ENCODE peak calls at places on chromosomes 6 and 20, in nine cellular contexts. T, I, K, M, N, B, W, F and H are unnamed samples.

GRCh38 chr20:49685809-49686208 is 27.9 kb downstream of the B4GALT5 start:
- DNase-seq in M (no peak), K (no peak), W (peak; percentile 75), N (no peak), F (no peak), I (no peak), B (no peak), T (no peak), H (no peak)

GRCh38 chr20:18091624-18092023 is 33.9 kb upstream of the OVOL2 start:
- DNase-seq in M (no peak), I (no peak), N (no peak), F (no peak), B (no peak), W (no peak), T (no peak), K (no peak), H (no peak)

GRCh38 chr6:90286884-90287488 is 9.7 kb downstream of the BACH2 start:
- DNase-seq in W (no peak), I (no peak), F (no peak), T (no peak), M (peak; percentile 75), B (peak; percentile 72), K (peak; percentile 42), N (peak; percentile 23), H (no peak)

GRCh38 chr6:96939019-96939805 is 14.7 kb downstream of the KLHL32 start:
- DNase-seq in N (no peak), T (no peak), F (no peak), K (no peak), M (peak; percentile 50), B (peak; percentile 67), W (peak; percentile 61), I (no peak), H (no peak)

GRCh38 chr6:137136065-137136464 is 37.4 kb downstream of the IL22RA2 start:
- DNase-seq in N (no peak), B (no peak), T (no peak), W (no peak), K (no peak), M (no peak), F (no peak), I (no peak), H (no peak)

GRCh38 chr6:45502446-45502845 is 124.7 kb upstream of the SUPT3H start:
- DNase-seq in I (no peak), W (no peak), N (no peak), F (no peak), B (no peak), M (no peak), K (no peak), T (no peak), H (no peak)

GRCh38 chr6:41622210-41622990 is 15.9 kb upstream of the MDFI start:
- DNase-seq in M (no peak), B (no peak), K (no peak), I (no peak), T (no peak), F (no peak), N (no peak), W (no peak), H (no peak)

GRCh38 chr20:50717974-50718761 is 13.2 kb upstream of the PARD6B start:
- DNase-seq in T (no peak), F (no peak), K (no peak), N (no peak), I (no peak), W (no peak), M (no peak), B (no peak), H (no peak)

GRCh38 chr6:170260686-170261085 is 30.2 kb downstream of the DLL1 start:
- DNase-seq in N (no peak), M (no peak), B (peak; percentile 21), F (no peak), K (no peak), T (no peak), I (peak; percentile 59), W (no peak), H (no peak)

GRCh38 chr20:5592823-5593761 is 157.1 kb upstream of the SHLD1 start:
- DNase-seq in W (no peak), I (no peak), K (no peak), T (no peak), M (no peak), N (no peak), B (no peak), F (no peak), H (no peak)

GRCh38 chr6:43927525-43928210 is 157.7 kb downstream of the VEGFA start:
- DNase-seq in K (no peak), T (no peak), N (no peak), B (no peak), I (peak; percentile 48), W (no peak), M (no peak), F (peak; percentile 28), H (no peak)
- TF ChIP-seq CTCF in K (no peak), T (no peak), N (no peak), B (peak; percentile 19), I (no peak), W (no peak), M (no peak), F (no peak), H (no peak)

GRCh38 chr6:26569433-26569764 is 27.4 kb upstream of the ABT1 start:
- DNase-seq in K (no peak), T (no peak), N (no peak), M (no peak), I (no peak), F (no peak), W (no peak), B (no peak), H (no peak)

GRCh38 chr6:26570027-26570809 is 26.5 kb upstream of the ABT1 start:
- DNase-seq in N (no peak), I (no peak), T (no peak), W (no peak), F (peak; percentile 60), M (no peak), B (no peak), K (no peak), H (no peak)

GRCh38 chr6:26563488-26563887 is 25.3 kb downstream of the HMGN4 start:
- DNase-seq in N (no peak), M (no peak), I (no peak), K (no peak), W (no peak), B (no peak), F (no peak), T (no peak), H (no peak)

GRCh38 chr6:26571592-26572296 is 25.0 kb upstream of the ABT1 start:
- DNase-seq in W (peak; percentile 85), B (peak; percentile 87), K (peak; percentile 86), F (peak; percentile 72), M (peak; percentile 69), N (no peak), T (no peak), I (no peak), H (peak; percentile 49)

DNA sequence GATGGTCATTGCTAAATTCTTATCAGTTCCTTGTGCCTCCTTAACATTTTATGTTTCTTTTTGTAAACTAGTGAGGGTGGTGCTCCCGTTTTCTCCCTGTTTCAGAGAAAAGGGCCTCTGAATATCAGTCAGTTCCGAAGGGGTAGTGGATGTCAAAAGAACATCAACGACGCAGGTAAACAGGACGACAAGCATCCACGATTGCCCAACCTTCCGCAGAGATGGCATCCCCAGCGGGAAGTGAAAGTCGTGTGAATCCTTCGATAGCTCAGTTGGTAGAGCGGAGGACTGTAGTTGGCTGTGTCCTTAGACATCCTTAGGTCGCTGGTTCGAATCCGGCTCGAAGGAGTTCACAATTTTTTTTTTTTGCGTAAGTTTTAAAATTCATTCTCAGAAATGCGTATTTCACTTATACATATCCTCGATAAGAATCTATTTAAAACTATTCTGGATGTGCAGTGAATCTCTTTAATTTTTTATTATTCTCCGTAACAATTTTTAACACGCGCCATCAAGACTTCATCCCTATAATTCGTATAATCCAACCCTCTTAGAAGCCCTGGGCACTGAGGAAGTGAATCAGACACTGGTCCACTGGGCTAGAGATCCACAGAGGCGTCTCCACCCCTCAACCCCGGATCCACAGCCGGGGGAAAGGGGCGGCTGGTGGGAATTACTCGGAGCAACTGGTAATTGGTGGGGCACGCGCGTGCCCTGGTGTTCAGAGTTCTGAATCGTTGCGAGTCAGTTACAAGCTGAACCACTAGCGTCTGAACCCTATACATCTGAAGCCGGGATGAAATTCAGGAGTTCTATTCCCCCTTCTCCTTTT is 27.9 kb upstream of the ABT1 start:
- DNase-seq in N (peak; percentile 97), M (peak; percentile 97), B (peak; percentile 92), I (peak; percentile 98), T (peak; percentile 44), F (peak; percentile 97), W (peak; percentile 84), K (peak; percentile 94), H (peak; percentile 82)
- TF ChIP-seq CTCF in N (no peak), M (peak; percentile 13), B (no peak), I (no peak), T (no peak), F (peak; percentile 27), W (peak; percentile 40), K (peak; percentile 36), H (no peak)

GRCh38 chr20:62388839-62389600 is 2.1 kb downstream of the RPS21 start:
- DNase-seq in T (no peak), N (no peak), B (no peak), W (no peak), M (no peak), I (no peak), K (no peak), F (no peak), H (no peak)
- TF ChIP-seq CTCF in T (no peak), N (no peak), B (peak; percentile 7), W (no peak), M (no peak), I (no peak), K (no peak), F (no peak), H (no peak)

DNA sequence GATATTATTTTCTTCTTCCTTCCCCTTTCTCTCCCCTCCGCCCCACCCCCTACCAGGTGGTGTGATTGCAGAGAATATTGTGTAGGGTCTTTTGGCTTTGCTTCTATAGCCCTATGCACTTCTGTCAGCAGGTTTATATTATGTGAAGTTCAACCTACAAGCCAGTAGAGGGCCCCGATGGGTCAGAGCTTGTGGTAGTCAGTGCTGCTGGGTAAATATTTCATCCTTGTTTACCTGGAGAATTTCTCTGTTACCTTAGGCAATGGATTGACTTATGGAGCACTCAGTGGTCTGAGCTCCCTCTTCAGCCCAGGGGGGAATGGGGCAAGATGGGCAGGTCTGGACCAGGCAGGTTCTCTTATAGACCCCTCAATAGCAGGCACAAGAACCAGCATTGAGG is 720.9 kb downstream of the GRIK2 start:
- DNase-seq in N (no peak), M (peak; percentile 24), B (peak; percentile 6), T (no peak), I (no peak), W (no peak), F (no peak), K (peak; percentile 18), H (no peak)
- TF ChIP-seq CTCF in N (no peak), M (no peak), B (peak; percentile 47), T (peak; percentile 29), I (no peak), W (no peak), F (no peak), K (no peak), H (no peak)

DNA sequence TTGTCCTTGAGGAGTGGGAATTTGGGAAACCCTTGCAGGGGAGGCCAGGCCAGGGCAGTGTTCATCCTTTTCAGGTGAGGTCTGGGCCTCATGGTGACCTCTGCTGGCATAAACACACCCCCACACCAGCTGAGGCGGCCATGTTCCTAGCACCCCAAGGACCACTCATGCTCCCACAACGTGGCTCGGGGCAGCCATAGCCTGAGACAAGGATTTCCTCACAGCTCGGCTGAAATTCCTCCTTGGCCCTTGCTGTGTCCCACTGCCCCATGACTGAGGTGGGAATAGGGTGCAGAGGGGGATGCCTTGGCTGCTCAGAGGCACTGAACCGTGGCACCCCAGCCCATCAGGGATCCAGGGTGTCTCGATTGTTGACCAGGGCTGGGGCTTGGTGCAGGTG is 27.3 kb upstream of the SPDEF start:
- DNase-seq in K (no peak), T (no peak), N (no peak), I (peak; percentile 45), W (no peak), M (no peak), B (no peak), F (peak; percentile 66), H (no peak)
- TF ChIP-seq CTCF in K (no peak), T (no peak), N (no peak), I (no peak), W (peak; percentile 24), M (no peak), B (no peak), F (no peak), H (no peak)